ENCODE peak calls at places on chromosomes 11 and 22, in seven cellular contexts. A is CD4-positive, alpha-beta memory T cell; G is brain microvascular endothelial cell; S is body of pancreas; V is mucosa of descending colon; W is astrocyte of the spinal cord; X is left ventricle myocardium inferior. B is an unnamed sample.

GRCh38 chr22:37244114-37244921 is at the start of gene RAC2:
- DNase-seq in X (peak), W (peak), S (peak), V (peak), A (peak), G (peak), B (no peak)

GRCh38 chr11:20775331-20775730 is 105.9 kb downstream of the NELL1 start:
- DNase-seq in S (no peak), A (no peak), V (no peak), W (no peak), X (no peak), G (no peak), B (no peak)

GRCh38 chr11:32154275-32154674 is 63.4 kb downstream of the RCN1 start:
- DNase-seq in X (no peak), V (no peak), S (no peak), A (no peak), G (peak), W (peak), B (no peak)

GRCh38 chr22:39690901-39691620 is 120.5 kb downstream of the CACNA1I start:
- DNase-seq in S (no peak), X (no peak), W (no peak), G (no peak), A (no peak), V (no peak), B (no peak)

GRCh38 chr11:70758206-70758605 is 359.9 kb downstream of the CTTN start:
- DNase-seq in W (no peak), X (no peak), V (no peak), G (no peak), A (no peak), S (no peak), B (no peak)

GRCh38 chr11:132779487-132779886 is 752.8 kb downstream of the OPCML start:
- DNase-seq in G (peak), S (no peak), X (no peak), V (no peak), A (no peak), W (peak), B (no peak)

GRCh38 chr11:8593935-8594909 is at the start of gene STK33:
- DNase-seq in W (peak), G (no peak), S (peak), A (no peak), X (peak), V (peak), B (no peak)

GRCh38 chr11:131476266-131476665 is 105.9 kb downstream of the NTM start:
- DNase-seq in A (no peak), W (no peak), V (no peak), X (no peak), G (no peak), S (no peak), B (no peak)

GRCh38 chr11:28140689-28141455 is 32.7 kb downstream of the METTL15 start:
- DNase-seq in V (no peak), S (no peak), X (no peak), G (no peak), W (no peak), A (no peak), B (no peak)

GRCh38 chr11:31764186-31764730 is 46.9 kb downstream of the PAX6 start:
- DNase-seq in X (no peak), W (no peak), G (no peak), V (no peak), A (no peak), S (no peak), B (no peak)

GRCh38 chr22:19470010-19470409 is 9.0 kb downstream of the UFD1 start:
- DNase-seq in V (no peak), X (no peak), A (no peak), S (no peak), G (no peak), W (no peak), B (no peak)

GRCh38 chr11:12008790-12009616 is 577 bp upstream of the DKK3 start:
- DNase-seq in S (no peak), X (peak), V (no peak), A (no peak), G (no peak), W (peak), B (no peak)

GRCh38 chr11:2314525-2315394 is 12.9 kb downstream of the TSPAN32 start:
- DNase-seq in A (no peak), W (peak), X (peak), G (peak), S (peak), V (peak), B (no peak)

GRCh38 chr11:43830928-43831440 is 49.6 kb upstream of the ALKBH3 start:
- DNase-seq in A (no peak), V (no peak), X (no peak), S (peak), G (peak), W (peak), B (peak)

DNA sequence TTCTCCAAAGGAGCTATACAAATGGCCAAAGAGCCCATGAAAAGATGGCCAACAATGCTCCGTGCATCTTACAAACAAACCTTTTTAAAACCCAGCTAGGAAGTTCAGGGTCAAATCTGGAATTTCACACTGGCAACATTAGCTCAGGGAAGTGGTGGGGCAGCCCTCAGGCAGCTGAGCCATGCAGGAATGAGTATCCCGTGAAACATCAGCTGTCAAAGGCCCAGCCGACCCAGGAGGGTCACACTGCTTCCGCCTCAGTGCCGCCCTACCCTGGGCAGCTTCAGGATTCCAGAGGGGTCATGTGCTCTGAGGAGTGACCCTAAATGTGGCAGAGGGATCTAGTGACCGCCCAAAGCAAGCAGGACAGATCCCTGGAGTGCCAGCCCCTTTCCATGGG is 73.4 kb downstream of the LINC01488 start:
- DNase-seq in S (no peak), W (no peak), G (no peak), X (no peak), A (no peak), V (no peak), B (no peak)
- H3K4me3 ChIP-seq in S (no peak), W (no peak), G (no peak), X (no peak), A (no peak), V (no peak), B (no peak)

GRCh38 chr11:123430736-123431356 is 777 bp downstream of the GRAMD1B start:
- DNase-seq in W (peak), G (peak), A (peak), X (peak), S (peak), V (peak), B (no peak)

GRCh38 chr11:123429851-123430735 is at the start of gene GRAMD1B:
- DNase-seq in X (peak), W (peak), G (peak), V (peak), A (peak), S (peak), B (no peak)

GRCh38 chr11:123431619-123432018 is 1.6 kb downstream of the GRAMD1B start:
- DNase-seq in V (no peak), S (no peak), G (no peak), X (no peak), A (no peak), W (peak), B (no peak)

GRCh38 chr11:123428221-123428631 is 1.8 kb upstream of the GRAMD1B start:
- DNase-seq in A (no peak), W (no peak), G (no peak), X (no peak), V (no peak), S (no peak), B (no peak)

DNA sequence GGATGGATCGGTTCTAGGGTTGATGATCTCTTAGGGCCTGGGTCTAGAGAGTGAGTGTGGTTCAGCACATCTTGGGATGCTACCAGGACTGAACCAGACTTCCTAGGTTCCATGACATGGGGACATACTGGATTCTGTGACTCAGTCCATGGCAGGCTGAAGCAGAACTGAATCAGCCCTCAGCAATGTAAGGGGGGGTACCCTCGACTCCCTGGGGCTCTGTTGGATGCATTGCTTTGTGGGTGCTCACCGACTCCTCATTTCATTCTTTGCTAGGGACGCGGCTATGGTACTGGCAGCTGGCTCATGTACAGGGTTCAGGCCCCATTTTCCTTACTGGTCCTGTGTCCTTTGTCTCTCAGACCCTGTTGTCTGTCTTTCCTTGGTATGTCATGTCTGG is 733 bp upstream of the GRAMD1B start:
- DNase-seq in X (no peak), G (peak), W (peak), A (no peak), S (no peak), V (no peak), B (no peak)
- H3K4me3 ChIP-seq in X (no peak), G (peak), W (peak), A (no peak), S (no peak), V (no peak), B (no peak)

GRCh38 chr11:111300569-111300968 is 2.2 kb downstream of the POU2AF3 start:
- DNase-seq in A (no peak), X (no peak), S (no peak), G (no peak), V (no peak), W (no peak), B (no peak)
- H3K4me3 ChIP-seq in A (no peak), X (no peak), S (no peak), G (no peak), V (no peak), W (no peak), B (no peak)

DNA sequence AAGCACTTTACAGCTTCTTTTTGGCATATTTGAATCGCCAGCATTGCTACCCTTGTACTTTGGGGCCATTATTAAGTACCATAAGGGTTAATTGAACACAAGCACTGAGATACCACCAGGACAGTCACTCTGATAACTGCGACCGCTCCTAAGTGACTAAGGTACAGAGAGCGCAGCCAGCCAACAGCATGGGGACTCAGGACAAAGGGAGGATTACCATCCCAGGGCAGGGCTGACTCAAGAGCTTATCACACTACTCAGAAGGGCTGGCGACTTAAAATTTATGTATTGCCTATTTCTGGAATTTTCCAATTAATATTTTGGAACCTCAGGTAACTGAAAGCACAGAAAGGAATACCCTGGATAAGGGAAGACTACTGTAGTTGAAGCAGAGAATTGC is 479 bp downstream of the ZNF280A start:
- DNase-seq in V (no peak), G (no peak), W (no peak), X (no peak), S (no peak), A (no peak), B (no peak)
- H3K4me3 ChIP-seq in V (no peak), G (no peak), W (no peak), X (no peak), S (no peak), A (no peak), B (no peak)

DNA sequence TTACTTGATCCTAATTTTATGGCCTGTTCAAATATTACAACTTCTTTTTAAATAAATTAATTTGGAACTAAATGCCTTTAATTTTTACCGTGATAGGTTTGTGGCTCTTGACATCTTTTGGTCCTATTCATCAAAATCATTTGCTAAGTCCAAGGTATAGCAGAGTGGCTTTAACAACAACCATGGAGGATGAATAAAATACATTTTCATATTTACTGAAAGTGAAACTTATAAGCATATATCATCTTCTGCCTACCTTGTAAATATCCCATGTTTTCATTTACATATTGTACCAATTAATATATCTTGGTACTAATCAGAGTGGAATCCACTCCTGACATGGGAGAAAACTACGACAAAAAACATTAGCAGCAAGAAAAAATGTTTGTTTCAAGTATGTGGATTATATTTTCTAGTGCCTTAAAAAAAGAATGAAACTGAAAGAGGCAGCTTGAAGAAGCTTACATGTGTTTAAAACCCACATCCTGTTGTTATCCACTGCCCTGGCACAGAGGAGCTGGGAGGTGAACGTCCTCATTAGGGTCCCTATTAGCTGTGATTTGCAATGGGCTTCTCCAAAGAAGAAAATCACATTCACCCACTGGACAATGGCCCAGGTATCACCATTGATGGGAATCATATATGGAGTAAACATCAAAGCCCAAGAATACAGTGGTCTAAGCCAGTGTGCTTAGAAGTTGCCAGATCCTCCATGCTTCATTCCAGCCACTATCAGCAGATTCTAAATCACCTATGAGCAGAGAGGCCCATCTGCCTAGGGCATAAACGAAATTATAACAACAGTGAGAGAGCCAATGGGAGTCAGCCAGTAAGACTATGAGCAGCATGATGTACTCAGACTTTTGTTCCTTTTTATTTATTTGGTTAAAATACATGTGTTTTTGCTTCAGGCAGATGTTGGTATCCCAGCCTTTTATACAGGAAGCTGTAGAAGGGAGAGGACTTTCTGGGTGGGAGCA is 84.7 kb downstream of the MAML2 start:
- DNase-seq in W (peak), V (no peak), G (no peak), A (peak), X (no peak), S (peak), B (no peak)
- H3K4me3 ChIP-seq in W (no peak), V (no peak), G (no peak), A (peak), X (no peak), S (no peak), B (no peak)

DNA sequence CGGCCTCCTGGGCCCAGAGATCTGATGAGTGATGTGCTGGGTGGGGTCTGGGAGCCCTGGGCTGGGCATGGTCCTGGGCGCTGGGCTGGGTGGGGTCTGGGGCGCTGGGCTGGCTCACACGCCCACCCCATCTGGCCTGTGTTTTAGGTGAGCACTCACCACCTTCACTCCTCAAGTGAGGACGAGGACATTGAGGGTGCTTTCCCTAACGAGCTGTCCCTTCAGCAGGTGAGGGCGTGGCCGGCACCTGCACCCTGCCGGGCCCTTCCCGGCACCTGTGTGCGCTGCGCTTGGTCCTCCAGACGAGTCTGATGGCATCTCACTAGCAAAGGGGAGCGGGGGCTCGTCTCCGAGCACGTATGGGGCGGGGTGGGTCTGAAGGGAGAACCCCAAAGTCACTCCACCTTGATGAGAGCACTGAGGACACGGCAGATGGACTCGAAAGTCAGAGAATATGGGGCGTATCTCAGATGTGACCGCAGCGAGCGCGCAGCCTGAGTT is 37.9 kb downstream of the SBF1 start:
- DNase-seq in A (no peak), S (no peak), X (no peak), W (no peak), V (no peak), G (no peak), B (no peak)
- H3K4me3 ChIP-seq in A (no peak), S (no peak), X (no peak), W (no peak), V (no peak), G (no peak), B (no peak)

DNA sequence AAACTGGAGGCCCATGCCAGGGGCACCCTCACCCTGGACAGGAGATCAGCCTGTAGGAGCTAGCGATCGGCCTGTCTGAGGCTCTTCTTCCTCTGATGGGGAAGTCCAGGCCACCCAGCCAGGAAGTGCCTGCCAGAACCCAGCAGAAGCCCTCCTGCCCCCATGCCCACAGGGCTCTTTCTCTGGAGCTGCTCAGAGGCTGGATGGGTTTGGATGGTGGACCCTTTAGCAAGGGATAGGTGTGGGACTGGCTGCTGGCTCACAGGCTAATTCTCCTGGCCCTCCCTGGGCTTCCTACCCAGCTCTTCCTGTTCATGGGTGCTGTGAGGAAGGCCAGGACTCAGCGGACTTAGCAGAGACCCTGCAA is 7.7 kb downstream of the FXYD2 start:
- DNase-seq in A (no peak), X (no peak), S (no peak), W (no peak), V (no peak), G (no peak), B (no peak)
- H3K4me3 ChIP-seq in A (no peak), X (peak), S (no peak), W (no peak), V (no peak), G (no peak), B (no peak)

DNA sequence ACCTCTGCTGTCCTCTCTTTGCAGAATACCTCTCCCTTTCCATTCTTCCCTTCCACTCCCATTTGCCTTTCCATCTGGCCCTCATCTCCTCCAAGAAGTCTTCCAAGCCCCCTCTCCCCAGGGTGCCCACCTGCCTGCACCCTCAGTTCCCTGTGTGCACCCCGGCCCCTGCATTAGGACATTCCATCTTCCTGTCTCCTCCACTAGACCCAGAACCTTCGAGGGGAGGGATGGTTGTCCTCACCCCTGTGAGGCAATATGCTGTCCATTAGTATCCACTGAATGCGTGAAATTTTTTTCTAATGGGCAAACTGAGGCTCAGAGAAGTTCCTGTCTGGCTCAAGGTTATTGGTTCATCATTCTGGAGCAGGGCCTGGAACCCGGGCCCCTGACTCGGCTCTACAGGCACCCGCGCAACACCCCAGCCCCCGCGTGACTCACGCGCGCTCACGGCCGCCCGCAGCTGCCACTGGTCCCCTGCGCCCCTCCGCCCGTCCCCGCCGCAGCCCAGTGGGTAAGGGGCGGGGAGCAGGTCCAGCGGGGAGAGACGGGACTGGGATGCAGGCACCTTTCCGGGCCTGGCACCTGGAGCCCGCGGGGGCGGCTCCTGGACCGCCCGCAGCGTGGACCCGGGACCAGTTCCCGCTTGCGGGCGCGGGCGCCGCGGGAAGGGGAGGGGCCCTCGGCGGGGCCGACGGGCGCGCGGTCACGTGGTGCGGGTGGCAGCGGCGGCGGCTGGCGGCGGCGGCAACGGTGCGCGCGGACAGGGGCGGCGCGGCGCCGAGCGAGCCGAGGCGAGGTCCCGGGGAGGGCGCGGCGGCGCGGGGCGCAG is 7.0 kb downstream of the SEPTIN3 start:
- DNase-seq in W (no peak), G (no peak), X (peak), V (peak), A (peak), S (peak), B (no peak)
- H3K4me3 ChIP-seq in W (peak), G (peak), X (peak), V (no peak), A (no peak), S (no peak), B (peak)